ENCODE peak calls at places on chromosomes 7 and 10, in eight cellular contexts. A is fibroblast of the aortic adventitia, C is SK-N-SH, H is cardiac fibroblast, T is tibial artery, W is right lobe of liver, K is Peyer's patch, G is uterus. L is an unnamed sample.

GRCh38 chr7:46363688-46364087 is 442.6 kb upstream of the IGFBP3 start:
- DNase-seq in A (no peak), C (no peak), H (no peak), T (no peak), W (peak; percentile 60), K (no peak), G (no peak), L (peak; percentile 25)

GRCh38 chr10:119253433-119254174 is 46.2 kb downstream of the GRK5 start:
- DNase-seq in A (peak; percentile 97), C (peak; percentile 44), H (peak; percentile 95), T (peak; percentile 89), W (peak; percentile 86), K (peak; percentile 61), G (peak; percentile 89), L (no peak)

GRCh38 chr10:51007781-51008180 is 66.5 kb upstream of the PRKG1 start:
- DNase-seq in A (peak; percentile 65), C (no peak), H (peak; percentile 37), T (no peak), W (no peak), K (no peak), G (no peak), L (no peak)

GRCh38 chr7:30594055-30594539 is 581 bp upstream of the GARS1 start:
- DNase-seq in A (peak; percentile 55), C (peak; percentile 78), H (peak; percentile 43), T (peak; percentile 29), W (peak; percentile 55), K (no peak), G (peak; percentile 29), L (no peak)

GRCh38 chr10:62005281-62005680 is 103.8 kb downstream of the ARID5B start:
- DNase-seq in A (no peak), C (no peak), H (no peak), T (no peak), W (no peak), K (no peak), G (no peak), L (no peak)

GRCh38 chr7:36994456-36995112 is 270.3 kb upstream of the AOAH start:
- DNase-seq in A (no peak), C (no peak), H (no peak), T (no peak), W (no peak), K (no peak), G (no peak), L (no peak)

GRCh38 chr7:34168013-34168412 is 262.7 kb downstream of the BMPER start:
- DNase-seq in A (no peak), C (no peak), H (no peak), T (no peak), W (no peak), K (no peak), G (no peak), L (no peak)

GRCh38 chr10:58280485-58280884 is 11.5 kb downstream of the CISD1 start:
- DNase-seq in A (no peak), C (no peak), H (no peak), T (no peak), W (no peak), K (no peak), G (no peak), L (no peak)

GRCh38 chr10:63614371-63614891 is 93.2 kb downstream of the REEP3 start:
- DNase-seq in A (peak; percentile 27), C (peak; percentile 33), H (peak; percentile 33), T (no peak), W (no peak), K (no peak), G (no peak), L (no peak)

GRCh38 chr7:29488977-29489376 is 74.7 kb upstream of the PRR15 start:
- DNase-seq in A (peak; percentile 97), C (no peak), H (peak; percentile 88), T (no peak), W (no peak), K (no peak), G (no peak), L (no peak)

GRCh38 chr7:77306231-77307067 is 106.8 kb upstream of the FGL2 start:
- DNase-seq in A (no peak), C (no peak), H (no peak), T (no peak), W (no peak), K (no peak), G (no peak), L (no peak)

GRCh38 chr10:3782456-3783312 is 2.3 kb downstream of the KLF6 start:
- DNase-seq in A (peak; percentile 98), C (peak; percentile 48), H (peak; percentile 97), T (peak; percentile 82), W (no peak), K (peak; percentile 65), G (peak; percentile 82), L (no peak)

GRCh38 chr10:118106426-118106825 is 59.7 kb upstream of the RAB11FIP2 start:
- DNase-seq in A (peak; percentile 44), C (no peak), H (peak; percentile 61), T (no peak), W (no peak), K (no peak), G (peak; percentile 35), L (peak; percentile 13)

GRCh38 chr7:35253182-35253679 is 669 bp downstream of the TBX20 start:
- DNase-seq in A (peak; percentile 35), C (peak; percentile 84), H (no peak), T (no peak), W (no peak), K (no peak), G (no peak), L (no peak)

GRCh38 chr10:70084189-70084588 is 31.5 kb downstream of the MACROH2A2 start:
- DNase-seq in A (no peak), C (no peak), H (peak; percentile 4), T (no peak), W (no peak), K (no peak), G (no peak), L (no peak)

GRCh38 chr10:80185522-80186299 is 19.6 kb downstream of the ANXA11 start:
- DNase-seq in A (peak; percentile 56), C (no peak), H (no peak), T (no peak), W (no peak), K (no peak), G (no peak), L (no peak)

GRCh38 chr10:80186364-80187012 is 18.8 kb downstream of the ANXA11 start:
- DNase-seq in A (peak; percentile 42), C (no peak), H (no peak), T (no peak), W (no peak), K (peak; percentile 44), G (no peak), L (no peak)

GRCh38 chr10:80188713-80189112 is 16.6 kb downstream of the ANXA11 start:
- DNase-seq in A (no peak), C (no peak), H (no peak), T (no peak), W (no peak), K (no peak), G (no peak), L (no peak)

GRCh38 chr10:80187060-80187459 is 18.3 kb downstream of the ANXA11 start:
- DNase-seq in A (no peak), C (no peak), H (no peak), T (no peak), W (no peak), K (no peak), G (no peak), L (no peak)

GRCh38 chr10:80187465-80188409 is 17.6 kb downstream of the ANXA11 start:
- DNase-seq in A (no peak), C (no peak), H (no peak), T (no peak), W (no peak), K (peak; percentile 74), G (no peak), L (no peak)
- H3K4me3 ChIP-seq in A (no peak overlapping the region), C (no peak overlapping the region), H (no peak overlapping the region), T (no peak overlapping the region), W (no peak overlapping the region), K (peak overlapping the region; percentile 15), G (no peak overlapping the region), L (no peak overlapping the region)

DNA sequence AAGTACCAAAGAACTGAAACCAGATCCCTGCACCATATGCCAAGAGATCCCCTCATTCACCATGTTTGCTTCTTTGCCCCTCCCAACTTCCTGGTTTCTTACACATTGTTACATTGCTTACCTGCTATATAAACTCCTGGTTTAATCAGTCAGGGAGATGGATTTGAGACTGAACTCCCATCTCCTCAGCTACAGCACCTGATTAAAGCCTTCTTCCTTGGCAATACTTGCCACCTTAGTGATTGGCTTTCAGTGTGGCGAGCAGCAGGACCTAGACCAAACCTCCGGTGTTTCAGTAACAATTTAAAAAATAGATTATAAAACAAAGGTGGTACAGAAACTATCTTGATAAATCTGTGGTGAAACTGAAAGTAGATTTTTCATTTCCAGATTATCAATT is 122.6 kb downstream of the ST7 start:
- DNase-seq in A (no peak), C (no peak), H (no peak), T (no peak), W (no peak), K (no peak), G (no peak), L (no peak)
- TF ChIP-seq CTCF in A (no peak), C (no peak), H (no peak), T (no peak), W (no peak), K (no peak), G (no peak), L (no peak)

GRCh38 chr10:13528138-13528874 is 508 bp downstream of the BEND7 start:
- DNase-seq in A (no peak), C (peak; percentile 83), H (peak; percentile 11), T (no peak), W (peak; percentile 63), K (peak; percentile 70), G (no peak), L (no peak)

GRCh38 chr10:13526952-13527863 is 1.6 kb downstream of the BEND7 start:
- DNase-seq in A (peak; percentile 60), C (no peak), H (peak; percentile 11), T (no peak), W (no peak), K (no peak), G (no peak), L (no peak)

GRCh38 chr10:13527864-13528137 is 1.0 kb downstream of the BEND7 start:
- DNase-seq in A (no peak), C (no peak), H (no peak), T (no peak), W (no peak), K (no peak), G (no peak), L (no peak)

GRCh38 chr10:13528875-13529713 is at the start of gene BEND7:
- DNase-seq in A (no peak), C (peak; percentile 95), H (peak; percentile 16), T (no peak), W (peak; percentile 65), K (peak; percentile 60), G (peak; percentile 20), L (no peak)

GRCh38 chr10:13529714-13529973 is 830 bp upstream of the BEND7 start:
- DNase-seq in A (no peak), C (no peak), H (no peak), T (no peak), W (no peak), K (no peak), G (no peak), L (no peak)
- H3K4me3 ChIP-seq in A (peak overlapping the region; percentile 51), C (peak overlapping the region; percentile 70), H (no peak overlapping the region), T (peak overlapping the region; percentile 69), W (peak overlapping the region; percentile 62), K (peak overlapping the region; percentile 54), G (no peak overlapping the region), L (peak overlapping the region; percentile 50)

DNA sequence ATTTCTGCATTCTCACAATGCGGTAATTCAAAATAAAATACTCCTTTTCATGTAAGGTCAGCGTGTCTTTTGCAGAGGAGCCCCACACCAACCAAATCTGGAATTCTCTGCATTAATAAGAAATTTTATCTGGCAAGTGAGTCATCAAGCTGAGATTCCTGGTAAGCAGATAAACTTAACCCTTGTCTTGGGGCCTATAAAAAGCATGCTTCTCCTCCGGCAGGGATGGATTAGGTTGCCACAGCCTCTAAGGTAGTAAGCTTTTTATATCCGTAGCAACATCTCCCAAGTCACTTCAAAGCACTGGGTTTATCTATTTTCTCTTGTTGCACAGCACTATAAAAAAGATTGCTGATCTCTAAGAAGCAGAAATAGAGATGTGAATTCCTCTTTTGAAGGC is 202.7 kb upstream of the NOBOX start:
- DNase-seq in A (no peak), C (no peak), H (peak; percentile 7), T (no peak), W (no peak), K (no peak), G (no peak), L (no peak)
- TF ChIP-seq CTCF in A (no peak), C (no peak), H (no peak), T (no peak), W (no peak), K (no peak), G (no peak), L (no peak)

L was measured in LNCaP clone FGC.